ENCODE peak calls at places on chromosome 20, in ten cellular contexts. J is SW480; Q is EH; L is left lobe of liver; Z is activated effector memory CD4-positive, alpha-beta T cell treated with anti-CD3 and anti-CD28 coated beads, Interleukin-2, amount 50 U/mL, for 16 hours; H is hypothalamus; C is stomach; M is Ammon's horn; X is CD8-positive, alpha-beta T cell; U is NCI-H2081. Y is an unnamed sample.

GRCh38 chr20:58162976-58163375 is 65.5 kb downstream of the ANKRD60 start:
- DNase-seq in J (no peak), Q (peak), L (no peak), Z (no peak), H (no peak), C (no peak), M (no peak), X (no peak), U (no peak), Y (no peak)

GRCh38 chr20:49594143-49594928 is 26.4 kb upstream of the PTGIS start:
- DNase-seq in J (peak), Q (peak), L (no peak), Z (peak), H (no peak), C (peak), M (no peak), X (no peak), U (no peak), Y (peak)

GRCh38 chr20:31879143-31879987 is 8.9 kb downstream of the TTLL9 start:
- DNase-seq in J (peak), Q (peak), L (peak), Z (peak), H (peak), C (peak), M (peak), X (peak), U (peak), Y (peak)

GRCh38 chr20:43711098-43711654 is 15.6 kb downstream of the GTSF1L start:
- DNase-seq in J (no peak), Q (no peak), L (no peak), Z (no peak), H (no peak), C (no peak), M (no peak), X (no peak), U (no peak), Y (no peak)

GRCh38 chr20:30811896-30812671 is 445.4 kb upstream of the DEFB115 start:
- DNase-seq in J (no peak), Q (peak), L (no peak), Z (peak), H (no peak), C (no peak), M (peak), X (no peak), U (peak), Y (no peak)

GRCh38 chr20:9215539-9215938 is 146.7 kb downstream of the PLCB4 start:
- DNase-seq in J (peak), Q (no peak), L (no peak), Z (no peak), H (no peak), C (no peak), M (no peak), X (no peak), U (no peak), Y (peak)

GRCh38 chr20:59171986-59172385 is 8.4 kb downstream of the ZNF831 start:
- DNase-seq in J (no peak), Q (no peak), L (no peak), Z (no peak), H (no peak), C (no peak), M (no peak), X (no peak), U (no peak), Y (no peak)

GRCh38 chr20:5654557-5654956 is 95.6 kb upstream of the SHLD1 start:
- DNase-seq in J (peak), Q (peak), L (no peak), Z (no peak), H (no peak), C (no peak), M (no peak), X (no peak), U (peak), Y (peak)

GRCh38 chr20:12591949-12592470 is 416.8 kb upstream of the SPTLC3 start:
- DNase-seq in J (no peak), Q (no peak), L (no peak), Z (no peak), H (no peak), C (no peak), M (no peak), X (no peak), U (no peak), Y (no peak)

GRCh38 chr20:8267009-8267408 is 134.9 kb downstream of the PLCB1 start:
- DNase-seq in J (no peak), Q (no peak), L (no peak), Z (no peak), H (no peak), C (no peak), M (no peak), X (no peak), U (peak), Y (no peak)

GRCh38 chr20:46568570-46569129 is 18.2 kb upstream of the OCSTAMP start:
- DNase-seq in J (no peak), Q (peak), L (peak), Z (no peak), H (peak), C (peak), M (peak), X (no peak), U (peak), Y (peak)

GRCh38 chr20:49661560-49662329 is 51.9 kb downstream of the B4GALT5 start:
- DNase-seq in J (peak), Q (no peak), L (no peak), Z (no peak), H (no peak), C (no peak), M (no peak), X (no peak), U (no peak), Y (no peak)

GRCh38 chr20:62606551-62607201 is 35.6 kb upstream of the SLCO4A1 start:
- DNase-seq in J (peak), Q (peak), L (no peak), Z (no peak), H (no peak), C (peak), M (no peak), X (no peak), U (peak), Y (no peak)

Y was measured in HT-29.